ENCODE peak calls at places on chromosomes 2 and 18, in six cellular contexts. Y is IMR-90, D is left cardiac atrium, V is M059J, K is memory B cell, W is PC-3. I is an unnamed sample.

GRCh38 chr2:48183991-48184390 is 277.7 kb upstream of the FBXO11 start:
- DNase-seq in Y (no peak), W (no peak), K (no peak), V (no peak), D (no peak), I (no peak)

GRCh38 chr2:240441993-240442411 is 6.5 kb downstream of the GPC1 start:
- DNase-seq in V (no peak), K (no peak), Y (no peak), W (no peak), D (no peak), I (no peak)

GRCh38 chr2:157246212-157247067 is 11.1 kb upstream of the GALNT5 start:
- DNase-seq in Y (peak), W (peak), V (peak), D (no peak), K (no peak), I (peak)

GRCh38 chr2:96685592-96686459 is 43.3 kb downstream of the FER1L5 start:
- DNase-seq in K (no peak), W (no peak), Y (no peak), V (no peak), D (no peak), I (no peak)

GRCh38 chr18:51195602-51196115 is 1.8 kb downstream of the MEX3C start:
- DNase-seq in Y (peak), V (peak), W (peak), D (no peak), K (peak), I (peak)

GRCh38 chr2:190607014-190607597 is 41.8 kb upstream of the NAB1 start:
- DNase-seq in V (peak), D (peak), W (peak), K (no peak), Y (peak), I (peak)

GRCh38 chr2:233551491-233551890 is 15.1 kb downstream of the USP40 start:
- DNase-seq in D (no peak), V (no peak), W (no peak), K (no peak), Y (no peak), I (no peak)

GRCh38 chr2:166373951-166374350 is 1.8 kb downstream of the SCN9A start:
- DNase-seq in V (peak), D (no peak), Y (peak), W (peak), K (no peak), I (peak)

GRCh38 chr2:118686364-118686763 is 161.1 kb downstream of the EN1 start:
- DNase-seq in Y (no peak), W (peak), K (no peak), V (no peak), D (no peak), I (no peak)

GRCh38 chr2:207624170-207625013 is 802 bp downstream of the METTL21A start:
- DNase-seq in K (peak), V (peak), W (peak), Y (peak), D (peak), I (peak)

GRCh38 chr2:81576713-81577112 is 1272.2 kb upstream of the LRRTM1 start:
- DNase-seq in W (no peak), K (no peak), V (peak), D (no peak), Y (no peak), I (peak)

GRCh38 chr2:163667064-163667887 is 68.5 kb downstream of the FIGN start:
- DNase-seq in Y (peak), W (peak), V (peak), D (no peak), K (no peak), I (peak)

GRCh38 chr2:29662841-29663240 is 258.5 kb downstream of the ALK start:
- DNase-seq in D (no peak), W (peak), K (no peak), Y (peak), V (no peak), I (no peak)

GRCh38 chr2:238881353-238882082 is 33.6 kb downstream of the TWIST2 start:
- DNase-seq in V (peak), K (no peak), W (no peak), D (no peak), Y (no peak), I (no peak)

GRCh38 chr2:133364636-133365035 is 203.6 kb downstream of the NCKAP5 start:
- DNase-seq in K (no peak), Y (no peak), W (no peak), D (no peak), V (no peak), I (no peak)

GRCh38 chr2:42169869-42170465 is 814 bp downstream of the EML4 start:
- DNase-seq in W (no peak), Y (peak), K (peak), V (peak), D (no peak), I (no peak)

GRCh38 chr2:191806396-191806795 is 40.5 kb downstream of the CAVIN2 start:
- DNase-seq in V (no peak), W (no peak), Y (peak), K (no peak), D (no peak), I (no peak)

GRCh38 chr18:2921778-2922177 is 75.0 kb downstream of the EMILIN2 start:
- DNase-seq in Y (no peak), V (no peak), K (no peak), W (no peak), D (no peak), I (no peak)

GRCh38 chr2:215816424-215816823 is 196.9 kb downstream of the MREG start:
- DNase-seq in D (no peak), K (no peak), W (no peak), V (no peak), Y (no peak), I (no peak)

GRCh38 chr2:227411990-227412350 is 24.2 kb upstream of the SCYGR1 start:
- DNase-seq in Y (peak), K (no peak), W (peak), V (peak), D (no peak), I (peak)

GRCh38 chr2:141498561-141498960 is 632.3 kb downstream of the LRP1B start:
- DNase-seq in D (no peak), K (no peak), W (no peak), Y (peak), V (no peak), I (no peak)

GRCh38 chr2:66957198-66957597 is 439.9 kb upstream of the ETAA1 start:
- DNase-seq in Y (no peak), V (no peak), D (no peak), K (no peak), W (no peak), I (no peak)

I was measured in HT1080.